ENCODE peak calls at places on chromosomes 13 and 19, in six cellular contexts. N is cardiac muscle cell; F is smooth muscle cell of the brain vasculature; C is stimulated activated CD4-positive, alpha-beta T cell treated with anti-CD3 and anti-CD28 coated beads, Interleukin-1b, Interleukin-23, amount 100 ng/mL, for 24 hours; S is activated T-cell treated with anti-CD3 and anti-CD28 coated beads, Interleukin-2, amount 50 U/mL, for 72 hours; A is nephron progenitor cell. G is an unnamed sample.

GRCh38 chr13:97276862-97277269 is 54.7 kb downstream of the MBNL2 start:
- DNase-seq in S (no peak), F (no peak), C (no peak), N (no peak), A (no peak), G (no peak)

GRCh38 chr13:58437436-58437835 is 805.9 kb downstream of the PCDH17 start:
- DNase-seq in A (no peak), N (no peak), C (no peak), F (no peak), S (no peak), G (no peak)

GRCh38 chr13:49836516-49836915 is 44.0 kb upstream of the KPNA3 start:
- DNase-seq in S (no peak), C (no peak), A (peak), F (peak), N (no peak), G (no peak)

GRCh38 chr19:1503089-1503924 is 9.5 kb downstream of the ADAMTSL5 start:
- DNase-seq in F (no peak), C (peak), A (peak), N (peak), S (peak), G (no peak)

GRCh38 chr13:46522692-46523040 is 30.3 kb upstream of the LRCH1 start:
- DNase-seq in N (no peak), S (no peak), C (no peak), A (no peak), F (no peak), G (no peak)

GRCh38 chr19:16044746-16045145 is 31.5 kb upstream of the TPM4 start:
- DNase-seq in N (no peak), A (no peak), C (no peak), F (no peak), S (no peak), G (no peak)

GRCh38 chr19:51547397-51548212 is 16.1 kb upstream of the SIGLEC6 start:
- DNase-seq in F (no peak), S (no peak), A (no peak), N (peak), C (no peak), G (no peak)

GRCh38 chr13:99517984-99518383 is 16.7 kb downstream of the TM9SF2 start:
- DNase-seq in C (no peak), A (no peak), F (no peak), S (no peak), N (no peak), G (no peak)

GRCh38 chr19:10817291-10818038 is 18.5 kb downstream of the TMED1 start:
- DNase-seq in A (no peak), S (no peak), F (peak), N (peak), C (no peak), G (no peak)

GRCh38 chr19:5666921-5667610 is 13.2 kb downstream of the MICOS13 start:
- DNase-seq in C (no peak), F (no peak), N (no peak), S (no peak), A (no peak), G (no peak)

GRCh38 chr19:38134538-38135149 is 89.4 kb downstream of the DPF1 start:
- DNase-seq in C (no peak), N (peak), F (no peak), S (peak), A (peak), G (no peak)

GRCh38 chr19:54470991-54471782 is 1.9 kb downstream of the CDC42EP5 start:
- DNase-seq in N (no peak), F (no peak), C (no peak), S (no peak), A (peak), G (peak)

GRCh38 chr13:36072127-36072526 is 59.1 kb downstream of the DCLK1 start:
- DNase-seq in A (no peak), F (no peak), C (no peak), S (no peak), N (no peak), G (no peak)

GRCh38 chr13:72561791-72562190 is 165.6 kb downstream of the MZT1 start:
- DNase-seq in C (no peak), F (no peak), N (no peak), A (no peak), S (no peak), G (no peak)

GRCh38 chr13:112606125-112607001 is 18.4 kb upstream of the TUBGCP3 start:
- DNase-seq in F (peak), C (peak), N (peak), S (peak), A (peak), G (peak)

GRCh38 chr13:112968380-112968909 is 569 bp upstream of the MCF2L start:
- DNase-seq in A (peak), N (no peak), C (no peak), F (no peak), S (peak), G (peak)

GRCh38 chr13:41502676-41503075 is 45.3 kb downstream of the RGCC start:
- DNase-seq in C (no peak), N (no peak), F (no peak), S (no peak), A (no peak), G (no peak)

GRCh38 chr13:44819245-44819644 is 170.0 kb downstream of the NUFIP1 start:
- DNase-seq in F (no peak), C (no peak), A (no peak), S (peak), N (peak), G (no peak)

GRCh38 chr19:543912-544608 is at the start of gene GZMM:
- DNase-seq in S (peak), F (no peak), C (peak), A (no peak), N (no peak), G (no peak)

GRCh38 chr19:35436477-35437141 is 11.4 kb upstream of the FFAR2 start:
- DNase-seq in F (no peak), A (no peak), N (peak), S (peak), C (no peak), G (no peak)